ENCODE peak calls at places on chromosomes 1 and 21, in eight cellular contexts. X, J, Q, B, U, A, H and K are unnamed samples.

GRCh38 chr1:8702848-8703810 is 114.3 kb downstream of the RERE start:
- DNase-seq in X (peak), J (peak), Q (peak), B (peak), U (peak), A (peak), H (peak), K (peak)

GRCh38 chr1:18121072-18121820 is 13.6 kb downstream of the IGSF21 start:
- DNase-seq in X (no peak), J (no peak), Q (no peak), B (no peak), U (no peak), A (no peak), H (no peak), K (peak)

GRCh38 chr1:60848583-60849188 is 233.7 kb upstream of the NFIA start:
- DNase-seq in X (peak), J (peak), Q (no peak), B (no peak), U (no peak), A (no peak), H (no peak), K (no peak)

GRCh38 chr1:45375104-45376090 is 35.2 kb upstream of the MUTYH start:
- DNase-seq in X (no peak), J (no peak), Q (no peak), B (no peak), U (no peak), A (no peak), H (no peak), K (no peak)

GRCh38 chr1:228145498-228146425 is 4.0 kb upstream of the GJC2 start:
- DNase-seq in X (no peak), J (no peak), Q (no peak), B (no peak), U (no peak), A (no peak), H (no peak), K (no peak)

GRCh38 chr1:30197616-30197934 is 525.8 kb downstream of the MATN1 start:
- DNase-seq in X (peak), J (no peak), Q (no peak), B (no peak), U (no peak), A (no peak), H (no peak), K (no peak)

GRCh38 chr21:39125752-39126485 is 57.3 kb downstream of the PSMG1 start:
- DNase-seq in X (peak), J (peak), Q (no peak), B (peak), U (peak), A (no peak), H (peak), K (peak)

GRCh38 chr21:17513214-17514123 is 626 bp downstream of the CXADR start:
- DNase-seq in X (peak), J (peak), Q (peak), B (peak), U (no peak), A (peak), H (peak), K (peak)

GRCh38 chr1:89945852-89946476 is 48.9 kb upstream of the ZNF326 start:
- DNase-seq in X (peak), J (no peak), Q (no peak), B (no peak), U (no peak), A (peak), H (no peak), K (no peak)

GRCh38 chr1:215459136-215459535 is 108.0 kb upstream of the KCTD3 start:
- DNase-seq in X (no peak), J (no peak), Q (no peak), B (no peak), U (no peak), A (no peak), H (no peak), K (no peak)

GRCh38 chr1:198517623-198518022 is 22.9 kb downstream of the ATP6V1G3 start:
- DNase-seq in X (no peak), J (no peak), Q (no peak), B (no peak), U (no peak), A (no peak), H (no peak), K (no peak)

GRCh38 chr1:39087109-39087834 is 61.1 kb downstream of the NDUFS5 start:
- DNase-seq in X (peak), J (peak), Q (no peak), B (no peak), U (no peak), A (no peak), H (no peak), K (no peak)

GRCh38 chr1:203985676-203986075 is 87.2 kb upstream of the SOX13 start:
- DNase-seq in X (no peak), J (no peak), Q (no peak), B (no peak), U (no peak), A (no peak), H (no peak), K (no peak)